ENCODE peak calls at places on chromosomes 1 and 21, in four cellular contexts. G, C, O and I are unnamed samples.
A peak's percentile ranks its signal among the peaks of the same experiment; 100 is the strongest.

GRCh38 chr1:61436016-61436415 is 288.9 kb downstream of the TM2D1 start:
- DNase-seq in G (no peak), C (no peak), O (no peak), I (no peak)

GRCh38 chr21:22855581-22855980 is 1857.4 kb downstream of the NCAM2 start:
- DNase-seq in G (no peak), C (no peak), O (no peak), I (no peak)

GRCh38 chr1:154925335-154926170 is 11.0 kb downstream of the PMVK start:
- DNase-seq in G (no peak), C (no peak), O (no peak), I (no peak)

GRCh38 chr1:66242646-66243547 is 291.1 kb upstream of the SGIP1 start:
- DNase-seq in G (peak; percentile 72), C (peak; percentile 89), O (peak; percentile 81), I (peak; percentile 84)

GRCh38 chr1:47709302-47710074 is 271.6 kb downstream of the FOXD2 start:
- DNase-seq in G (no peak), C (no peak), O (no peak), I (peak; percentile 49)

GRCh38 chr1:229191066-229191674 is 79.7 kb upstream of the RAB4A start:
- DNase-seq in G (no peak), C (no peak), O (no peak), I (no peak)

GRCh38 chr1:196071452-196071851 is 536.8 kb downstream of the KCNT2 start:
- DNase-seq in G (no peak), C (no peak), O (no peak), I (no peak)

GRCh38 chr1:44791364-44791801 is 3.4 kb upstream of the BEST4 start:
- DNase-seq in G (no peak), C (no peak), O (no peak), I (no peak)

GRCh38 chr1:187763465-187763864 is 934.7 kb downstream of the PLA2G4A start:
- DNase-seq in G (no peak), C (no peak), O (no peak), I (no peak)

GRCh38 chr1:63864224-63864623 is 90.4 kb downstream of the ROR1 start:
- DNase-seq in G (no peak), C (no peak), O (no peak), I (no peak)

GRCh38 chr1:157237522-157237921 is 99.3 kb upstream of the ETV3 start:
- DNase-seq in G (no peak), C (no peak), O (no peak), I (no peak)

GRCh38 chr1:12057382-12057781 is 5.7 kb upstream of the TNFRSF8 start:
- DNase-seq in G (no peak), C (no peak), O (no peak), I (no peak)

GRCh38 chr1:68917456-68917855 is 420.6 kb upstream of the DEPDC1 start:
- DNase-seq in G (no peak), C (no peak), O (no peak), I (no peak)

GRCh38 chr1:22110016-22110415 is 32.9 kb downstream of the WNT4 start:
- DNase-seq in G (no peak), C (no peak), O (no peak), I (no peak)

GRCh38 chr21:37210799-37211198 is 56.3 kb downstream of the VPS26C start:
- DNase-seq in G (no peak), C (no peak), O (no peak), I (no peak)

GRCh38 chr1:56123421-56123820 is 455.9 kb downstream of the PLPP3 start:
- DNase-seq in G (no peak), C (no peak), O (no peak), I (no peak)

GRCh38 chr1:66243548-66244130 is 290.3 kb upstream of the SGIP1 start:
- DNase-seq in G (no peak), C (no peak), O (no peak), I (no peak)

GRCh38 chr1:67264899-67265298 is 42.8 kb upstream of the IL12RB2 start:
- DNase-seq in G (no peak), C (no peak), O (no peak), I (no peak)

GRCh38 chr1:1989102-1989542 is 14.5 kb downstream of the CFAP74 start:
- DNase-seq in G (no peak), C (peak; percentile 59), O (peak; percentile 48), I (no peak)

GRCh38 chr1:226741009-226741408 is 1.9 kb upstream of the ITPKB start:
- DNase-seq in G (no peak), C (no peak), O (no peak), I (no peak)

GRCh38 chr1:86453664-86454063 is 15.1 kb upstream of the CLCA1 start:
- DNase-seq in G (no peak), C (no peak), O (no peak), I (no peak)

GRCh38 chr1:12380316-12381249 is 150.8 kb downstream of the VPS13D start:
- DNase-seq in G (no peak), C (no peak), O (no peak), I (no peak)

GRCh38 chr1:106879538-106879937 is 176.9 kb upstream of the PRMT6 start:
- DNase-seq in G (no peak), C (no peak), O (peak; percentile 32), I (peak; percentile 42)

GRCh38 chr1:85601930-85602329 is 21.4 kb downstream of the CCN1 start:
- DNase-seq in G (no peak), C (no peak), O (no peak), I (no peak)

GRCh38 chr1:115317101-115318012 is 20.7 kb downstream of the NGF start:
- DNase-seq in G (no peak), C (no peak), O (no peak), I (no peak)

GRCh38 chr1:87327362-87328120 is 1.1 kb upstream of the LMO4 start:
- DNase-seq in G (no peak), C (no peak), O (no peak), I (no peak)

GRCh38 chr21:26847951-26848350 is 2.7 kb upstream of the ADAMTS1 start:
- DNase-seq in G (no peak), C (no peak), O (no peak), I (no peak)

GRCh38 chr21:26845750-26846035 is 484 bp upstream of the ADAMTS1 start:
- DNase-seq in G (no peak), C (no peak), O (no peak), I (no peak)

GRCh38 chr21:26844258-26845065 is 747 bp downstream of the ADAMTS1 start:
- DNase-seq in G (peak; percentile 21), C (peak; percentile 65), O (peak; percentile 71), I (peak; percentile 58)

GRCh38 chr21:26845066-26845749 is at the start of gene ADAMTS1:
- DNase-seq in G (peak; percentile 91), C (peak; percentile 98), O (peak; percentile 93), I (peak; percentile 82)

DNA sequence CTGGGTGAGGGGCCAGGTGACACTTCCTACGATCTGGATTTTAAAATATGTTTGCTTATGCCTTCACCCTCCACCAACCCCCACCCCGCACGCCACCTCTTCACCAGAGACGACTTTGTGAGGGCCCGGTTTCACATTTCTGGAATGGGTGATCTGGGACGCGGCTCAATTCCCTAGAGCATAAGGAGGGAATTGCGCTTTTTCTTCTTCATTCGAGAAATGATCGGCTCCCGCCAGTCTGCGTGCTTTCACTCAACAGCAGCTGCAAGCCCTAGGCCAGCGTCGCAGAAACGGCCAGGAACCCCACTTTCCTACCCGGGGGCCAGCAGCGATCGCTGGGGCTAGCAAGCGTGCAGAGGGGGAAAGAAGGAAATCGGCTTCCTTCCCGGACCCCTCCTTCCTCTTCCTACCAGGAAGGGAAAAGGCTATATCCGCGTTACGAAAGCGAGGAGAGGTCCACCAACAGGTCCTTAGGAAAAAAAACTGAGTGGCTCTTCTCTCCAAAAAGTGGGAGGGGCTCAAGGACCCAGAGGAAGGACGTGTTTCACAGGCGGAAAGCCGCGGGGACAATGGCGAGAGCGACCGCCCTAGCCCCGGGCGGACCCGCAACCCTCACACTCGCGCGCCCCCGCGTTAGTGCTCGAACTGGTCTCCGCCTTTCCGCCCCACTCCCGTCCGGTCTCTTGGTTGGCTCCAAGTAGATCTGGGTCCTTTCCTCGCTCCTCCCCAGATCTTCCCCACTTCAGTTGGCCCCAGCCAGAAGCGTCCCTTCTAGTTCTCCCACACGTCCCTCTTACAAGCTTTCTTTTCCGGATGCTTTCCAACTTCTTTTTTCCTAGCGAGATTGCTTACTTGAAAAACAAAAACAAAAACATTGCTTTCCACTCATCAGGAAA is 1.1 kb upstream of the ADAMTS1 start:
- DNase-seq in G (peak; percentile 80), C (peak; percentile 91), O (peak; percentile 93), I (peak; percentile 77)
- TF ChIP-seq POLR2A in G (peak; percentile 88), C (peak; percentile 83), O (peak; percentile 76), I (peak; percentile 58)

DNA sequence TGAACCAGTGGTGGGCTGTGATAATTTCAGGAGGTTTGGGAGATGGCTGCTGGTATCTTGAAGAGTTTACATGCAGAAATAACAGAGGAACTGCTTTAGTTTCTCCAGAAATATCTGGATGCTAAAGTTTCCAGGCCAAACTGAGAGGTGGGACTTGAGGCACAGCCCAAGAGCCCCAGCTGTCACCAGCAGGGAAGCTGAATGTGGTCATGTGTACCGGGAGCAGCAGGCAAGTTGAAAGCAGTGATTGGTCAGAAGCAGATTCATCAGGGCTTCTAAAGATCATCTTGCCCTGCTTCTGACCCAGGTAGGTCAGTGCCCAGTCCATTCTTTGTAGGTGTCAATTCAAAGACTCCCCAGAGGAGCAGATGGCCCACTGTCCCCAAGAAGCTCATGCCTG is 7.9 kb upstream of the RPTN start:
- DNase-seq in G (no peak), C (no peak), O (no peak), I (no peak)
- H3K9me3 ChIP-seq in G (no peaks in the 10 kb centered on the region), C (no peaks in the 10 kb centered on the region), O (no peaks in the 10 kb centered on the region), I (no peaks in the 10 kb centered on the region)

GRCh38 chr1:109923131-109923945 is 12.7 kb downstream of the CSF1 start:
- DNase-seq in G (no peak), C (no peak), O (no peak), I (no peak)
- TF ChIP-seq CTCF in G (peak; percentile 18), C (no peak), O (peak; percentile 32), I (peak; percentile 39)

GRCh38 chr1:211829343-211830054 is 1.1 kb downstream of the LPGAT1 start:
- DNase-seq in G (no peak), C (peak; percentile 18), O (peak; percentile 33), I (peak; percentile 72)
- TF ChIP-seq POLR2A in G (no peak), C (no peak), O (no peak), I (peak; percentile 88)

DNA sequence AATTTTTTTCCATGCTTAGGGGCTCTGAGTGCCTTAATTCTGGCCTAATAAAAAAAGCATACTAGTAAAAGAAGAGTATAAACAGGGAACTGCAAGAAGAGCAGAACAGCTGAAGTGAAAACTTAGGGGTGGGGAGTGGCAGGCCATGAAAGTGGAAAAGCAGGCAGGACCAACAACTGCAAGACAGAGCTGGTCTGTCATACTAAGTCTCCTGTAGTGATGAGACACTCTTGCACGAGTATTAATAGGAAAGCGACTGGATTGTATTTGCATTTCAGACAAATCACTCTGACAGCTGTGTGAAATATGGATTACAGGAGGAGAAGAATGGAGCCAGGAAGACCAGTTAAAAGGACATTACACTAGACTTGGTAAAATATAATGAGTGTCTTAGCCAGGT is 449.9 kb downstream of the NUF2 start:
- DNase-seq in G (no peak), C (no peak), O (no peak), I (no peak)
- H3K9me3 ChIP-seq in G (no peaks in the 10 kb centered on the region), C (no peaks in the 10 kb centered on the region), O (no peaks in the 10 kb centered on the region), I (no peaks in the 10 kb centered on the region)

DNA sequence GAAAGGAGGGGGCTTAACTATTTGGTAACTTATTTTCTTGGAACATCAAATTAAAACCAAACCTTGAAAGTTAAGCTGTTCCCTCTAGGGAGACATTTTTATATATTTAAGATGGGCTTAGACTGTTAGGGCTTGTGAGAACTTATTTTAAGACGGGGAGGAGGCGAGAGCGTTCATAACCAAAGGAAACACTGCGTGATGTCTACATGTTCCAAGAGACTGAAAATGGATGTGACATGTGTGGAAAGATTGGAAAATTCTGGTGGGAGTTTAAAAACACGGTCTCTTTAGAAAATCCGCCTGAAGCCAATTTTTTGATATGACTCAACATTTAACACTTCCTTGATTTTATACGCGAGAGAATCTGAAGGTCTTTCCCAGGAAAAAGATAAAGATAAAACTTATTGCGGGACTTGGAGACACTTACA is 677 bp downstream of the PNRC2 start:
- DNase-seq in G (no peak), C (no peak), O (no peak), I (no peak)
- TF ChIP-seq CTCF in G (no peak), C (no peak), O (no peak), I (no peak)